ENCODE peak calls at places on chromosomes 12 and 14, in ten cellular contexts. K is NCI-H524; U is amniotic stem cell; H is stimulated activated CD4-positive, alpha-beta T cell treated with anti-CD3 and anti-CD28 coated beads, Interleukin-2, amount 100 ng/mL, for 48 hours; Y is AG08395; V is NAMALWA; S is A172; M is PC-9; A is CMK; P is stimulated activated naive CD8-positive, alpha-beta T cell treated with anti-CD3 and anti-CD28 coated beads, Interleukin-15, amount 100 ng/mL, for 72 hours. C is an unnamed sample.

GRCh38 chr14:69547701-69548348 is 26.8 kb downstream of the CCDC177 start:
- DNase-seq in M (no peak), K (peak), H (peak), S (no peak), A (no peak), V (no peak), U (no peak), P (peak), Y (peak), C (peak)

GRCh38 chr12:99611117-99611516 is 36.4 kb upstream of the GARIN6 start:
- DNase-seq in A (no peak), H (no peak), K (no peak), V (no peak), U (peak), Y (peak), M (no peak), P (no peak), S (peak), C (no peak)

GRCh38 chr14:55730602-55731001 is 150.6 kb downstream of the KTN1 start:
- DNase-seq in M (no peak), H (no peak), P (no peak), A (no peak), V (no peak), K (peak), U (no peak), Y (no peak), S (no peak), C (no peak)

GRCh38 chr12:42730286-42730685 is 140.7 kb upstream of the PRICKLE1 start:
- DNase-seq in Y (no peak), U (no peak), K (no peak), M (no peak), V (no peak), S (no peak), A (no peak), H (no peak), P (no peak), C (no peak)

GRCh38 chr12:80877706-80878384 is 59.9 kb downstream of the LIN7A start:
- DNase-seq in K (no peak), A (no peak), M (no peak), P (no peak), H (no peak), U (no peak), V (no peak), Y (no peak), S (no peak), C (no peak)

GRCh38 chr12:106645465-106646330 is 62.9 kb downstream of the RFX4 start:
- DNase-seq in A (no peak), V (no peak), U (no peak), Y (no peak), K (no peak), M (no peak), S (no peak), H (no peak), P (no peak), C (no peak)

GRCh38 chr14:61577506-61577931 is 117.8 kb upstream of the HIF1A start:
- DNase-seq in M (no peak), H (no peak), A (no peak), U (no peak), K (no peak), S (no peak), Y (no peak), P (no peak), V (no peak), C (no peak)

GRCh38 chr14:87152701-87153100 is 840.3 kb downstream of the GALC start:
- DNase-seq in S (no peak), K (peak), P (no peak), Y (no peak), A (no peak), V (no peak), M (no peak), U (no peak), H (no peak), C (no peak)

GRCh38 chr14:76123426-76124095 is 28.2 kb upstream of the GPATCH2L start:
- DNase-seq in H (no peak), K (no peak), Y (no peak), U (no peak), V (no peak), P (no peak), A (no peak), S (no peak), M (no peak), C (peak)

GRCh38 chr14:89730692-89731091 is 223.8 kb downstream of the EFCAB11 start:
- DNase-seq in P (no peak), H (no peak), V (no peak), A (no peak), M (no peak), K (no peak), U (no peak), Y (no peak), S (no peak), C (no peak)

GRCh38 chr14:106227793-106228192 is 701.4 kb downstream of the TMEM121 start:
- DNase-seq in Y (no peak), S (no peak), H (no peak), M (no peak), A (no peak), V (no peak), U (no peak), K (no peak), P (no peak), C (no peak)

GRCh38 chr14:38405851-38406630 is 150.1 kb upstream of the CLEC14A start:
- DNase-seq in A (no peak), H (no peak), K (peak), M (no peak), Y (peak), U (no peak), P (no peak), S (peak), V (no peak), C (peak)

GRCh38 chr12:29041621-29042020 is 107.5 kb upstream of the FAR2 start:
- DNase-seq in S (peak), Y (peak), H (no peak), K (no peak), A (no peak), P (no peak), V (no peak), U (peak), M (no peak), C (no peak)

GRCh38 chr14:36056846-36057245 is 119.7 kb downstream of the PTCSC3 start:
- DNase-seq in K (no peak), M (no peak), H (no peak), P (no peak), A (no peak), Y (no peak), S (peak), U (no peak), V (no peak), C (no peak)

GRCh38 chr12:113162102-113163029 is 12.8 kb downstream of the CFAP73 start:
- DNase-seq in P (no peak), V (peak), U (no peak), M (no peak), S (peak), H (no peak), K (peak), A (no peak), Y (peak), C (no peak)